ENCODE peak calls at places on chromosomes 2 and 18, in ten cellular contexts. U is IMR-90; E is NCI-H1105; M is stimulated activated CD4-positive, alpha-beta T cell treated with anti-CD3 and anti-CD28 coated beads, Interleukin-4, amount 100 ng/mL, for 24 hours; H is cardiac muscle cell; P is T-cell; X is HTR-8/SVneo; G is effector CD8-positive, alpha-beta T cell; S is left ventricle myocardium superior; I is stimulated activated CD8-positive, alpha-beta memory T cell treated with anti-CD3 and anti-CD28 coated beads, Interleukin-2, amount 100 ng/mL, for 1 hour. Y is an unnamed sample.
A peak's percentile ranks its signal among the peaks of the same experiment; 100 is the strongest.

GRCh38 chr18:44411277-44411900 is 269.3 kb upstream of the SETBP1 start:
- DNase-seq in U (no peak), E (no peak), M (no peak), H (no peak), P (no peak), X (no peak), G (no peak), S (no peak), I (no peak), Y (peak; percentile 27)

GRCh38 chr2:88698027-88698413 is 6.5 kb downstream of the RPIA start:
- DNase-seq in U (peak; percentile 4), E (no peak), M (no peak), H (no peak), P (no peak), X (no peak), G (no peak), S (no peak), I (no peak), Y (no peak)

GRCh38 chr2:181312515-181312927 is 144.7 kb upstream of the ITGA4 start:
- DNase-seq in U (no peak), E (no peak), M (peak; percentile 27), H (no peak), P (peak; percentile 21), X (no peak), G (no peak), S (no peak), I (no peak), Y (no peak)

GRCh38 chr2:5915926-5916325 is 223.7 kb downstream of the SOX11 start:
- DNase-seq in U (peak; percentile 54), E (peak; percentile 3), M (no peak), H (peak; percentile 62), P (no peak), X (no peak), G (no peak), S (no peak), I (no peak), Y (peak; percentile 0)

GRCh38 chr2:113208995-113209868 is 35.5 kb downstream of the PSD4 start:
- DNase-seq in U (peak; percentile 65), E (no peak), M (no peak), H (no peak), P (no peak), X (no peak), G (no peak), S (no peak), I (no peak), Y (no peak)

GRCh38 chr2:179655627-179656026 is 205.8 kb downstream of the ZNF385B start:
- DNase-seq in U (peak; percentile 84), E (no peak), M (no peak), H (no peak), P (no peak), X (no peak), G (no peak), S (no peak), I (no peak), Y (peak; percentile 72)

GRCh38 chr18:29251681-29252080 is 1074.8 kb upstream of the CDH2 start:
- DNase-seq in U (no peak), E (no peak), M (no peak), H (no peak), P (no peak), X (no peak), G (no peak), S (no peak), I (no peak), Y (no peak)

GRCh38 chr2:195694553-195694952 is 37.5 kb downstream of the SLC39A10 start:
- DNase-seq in U (no peak), E (no peak), M (no peak), H (no peak), P (no peak), X (no peak), G (no peak), S (no peak), I (no peak), Y (no peak)

GRCh38 chr2:86747708-86748627 is 27.9 kb downstream of the RMND5A start:
- DNase-seq in U (peak; percentile 90), E (no peak), M (peak; percentile 7), H (no peak), P (no peak), X (no peak), G (no peak), S (no peak), I (no peak), Y (peak; percentile 96)

GRCh38 chr18:8870528-8870927 is 165.2 kb downstream of the MTCL1 start:
- DNase-seq in U (no peak), E (no peak), M (no peak), H (no peak), P (no peak), X (no peak), G (no peak), S (no peak), I (no peak), Y (peak; percentile 51)

GRCh38 chr18:785242-785641 is 26.8 kb downstream of the YES1 start:
- DNase-seq in U (no peak), E (no peak), M (no peak), H (no peak), P (no peak), X (no peak), G (no peak), S (no peak), I (no peak), Y (no peak)

GRCh38 chr2:71291398-71291797 is 40.2 kb upstream of the ZNF638 start:
- DNase-seq in U (no peak), E (no peak), M (no peak), H (no peak), P (no peak), X (no peak), G (no peak), S (no peak), I (no peak), Y (peak; percentile 58)

GRCh38 chr2:173654146-173654895 is 299.6 kb downstream of the CDCA7 start:
- DNase-seq in U (no peak), E (no peak), M (no peak), H (no peak), P (no peak), X (no peak), G (no peak), S (no peak), I (no peak), Y (no peak)

GRCh38 chr2:102297891-102298290 is 13.5 kb upstream of the IL1RL1 start:
- DNase-seq in U (no peak), E (no peak), M (no peak), H (no peak), P (no peak), X (no peak), G (no peak), S (no peak), I (no peak), Y (no peak)

GRCh38 chr18:58805482-58806187 is 59.0 kb upstream of the ZNF532 start:
- DNase-seq in U (no peak), E (peak; percentile 91), M (no peak), H (no peak), P (no peak), X (no peak), G (no peak), S (no peak), I (no peak), Y (no peak)

GRCh38 chr2:222805591-222806304 is 55.1 kb upstream of the ACSL3 start:
- DNase-seq in U (no peak), E (no peak), M (no peak), H (peak; percentile 32), P (no peak), X (no peak), G (no peak), S (no peak), I (no peak), Y (no peak)

GRCh38 chr18:2963048-2963447 is 49.9 kb downstream of the LPIN2 start:
- DNase-seq in U (no peak), E (no peak), M (peak; percentile 54), H (no peak), P (peak; percentile 69), X (no peak), G (peak; percentile 14), S (no peak), I (no peak), Y (no peak)

GRCh38 chr2:219689676-219690628 is 62.5 kb downstream of the SLC4A3 start:
- DNase-seq in U (peak; percentile 74), E (peak; percentile 23), M (peak; percentile 42), H (peak; percentile 59), P (peak; percentile 21), X (peak; percentile 60), G (no peak), S (no peak), I (no peak), Y (peak; percentile 70)

GRCh38 chr2:237291138-237291792 is 122.7 kb downstream of the COL6A3 start:
- DNase-seq in U (peak; percentile 98), E (peak; percentile 88), M (peak; percentile 25), H (peak; percentile 81), P (no peak), X (peak; percentile 79), G (no peak), S (peak; percentile 95), I (no peak), Y (peak; percentile 97)

GRCh38 chr2:240707046-240707756 is 15.5 kb downstream of the AQP12A start:
- DNase-seq in U (no peak), E (no peak), M (no peak), H (no peak), P (no peak), X (no peak), G (no peak), S (peak; percentile 14), I (no peak), Y (no peak)

GRCh38 chr2:34985474-34985873 is 1370.1 kb upstream of the CRIM1 start:
- DNase-seq in U (no peak), E (no peak), M (no peak), H (no peak), P (no peak), X (no peak), G (no peak), S (no peak), I (no peak), Y (no peak)

GRCh38 chr2:167686691-167687090 is 560.7 kb downstream of the STK39 start:
- DNase-seq in U (no peak), E (no peak), M (no peak), H (peak; percentile 25), P (no peak), X (no peak), G (no peak), S (no peak), I (no peak), Y (no peak)

GRCh38 chr2:189116984-189117383 is 62.6 kb downstream of the COL5A2 start:
- DNase-seq in U (peak; percentile 38), E (no peak), M (no peak), H (no peak), P (no peak), X (no peak), G (no peak), S (no peak), I (no peak), Y (peak; percentile 58)

GRCh38 chr18:24369420-24369819 is 28.2 kb downstream of the OSBPL1A start:
- DNase-seq in U (peak; percentile 20), E (no peak), M (peak; percentile 33), H (no peak), P (no peak), X (no peak), G (no peak), S (no peak), I (no peak), Y (peak; percentile 3)

Y was measured in GM23248.